ENCODE peak calls at places on chromosome 22, in five cellular contexts. S is ACHN; Q is AG08396; L is ecto neural progenitor cell; N is activated T-cell treated with anti-CD3 and anti-CD28 coated beads, Interleukin-2, amount 50 U/mL, for 24 hours. Z is an unnamed sample.

GRCh38 chr22:27003301-27003700 is 345.9 kb downstream of the MIAT start:
- DNase-seq in S (no peak), Q (no peak), L (no peak), N (no peak), Z (no peak)

GRCh38 chr22:19446603-19447387 is 716 bp downstream of the C22orf39 start:
- DNase-seq in S (no peak), Q (peak), L (no peak), N (no peak), Z (no peak)

GRCh38 chr22:50530280-50530856 is 556 bp upstream of the TYMP start:
- DNase-seq in S (peak), Q (peak), L (no peak), N (peak), Z (peak)

GRCh38 chr22:22884010-22884887 is 3.4 kb upstream of the IGLL5 start:
- DNase-seq in S (peak), Q (peak), L (peak), N (peak), Z (no peak)

GRCh38 chr22:32618461-32619140 is 144.0 kb downstream of the FBXO7 start:
- DNase-seq in S (no peak), Q (no peak), L (no peak), N (no peak), Z (no peak)

GRCh38 chr22:21094911-21095772 is 49.4 kb downstream of the LRRC74B start:
- DNase-seq in S (no peak), Q (no peak), L (no peak), N (no peak), Z (no peak)

GRCh38 chr22:41799486-41800347 is 762 bp upstream of the CCDC134 start:
- DNase-seq in S (no peak), Q (peak), L (peak), N (peak), Z (peak)

GRCh38 chr22:31179345-31179744 is 19.4 kb downstream of the RNF185 start:
- DNase-seq in S (peak), Q (peak), L (no peak), N (no peak), Z (peak)

GRCh38 chr22:45218974-45219373 is 21.7 kb downstream of the KIAA0930 start:
- DNase-seq in S (no peak), Q (no peak), L (no peak), N (no peak), Z (no peak)

GRCh38 chr22:20777420-20778177 is 3.7 kb downstream of the SERPIND1 start:
- DNase-seq in S (no peak), Q (peak), L (no peak), N (no peak), Z (no peak)

GRCh38 chr22:26610072-26610958 is 7.5 kb downstream of the CRYBB1 start:
- DNase-seq in S (peak), Q (peak), L (no peak), N (peak), Z (peak)

GRCh38 chr22:19495562-19496323 is 16.0 kb downstream of the CDC45 start:
- DNase-seq in S (peak), Q (no peak), L (no peak), N (no peak), Z (no peak)

GRCh38 chr22:42680648-42681047 is 31.5 kb upstream of the CYB5R3 start:
- DNase-seq in S (peak), Q (peak), L (no peak), N (no peak), Z (no peak)

GRCh38 chr22:29784451-29785361 is 17.5 kb downstream of the UQCR10 start:
- DNase-seq in S (no peak), Q (peak), L (no peak), N (no peak), Z (no peak)

GRCh38 chr22:30781271-30781875 is 86.7 kb downstream of the OSBP2 start:
- DNase-seq in S (no peak), Q (no peak), L (no peak), N (no peak), Z (no peak)